ENCODE peak calls at places on chromosome 12, in six cellular contexts. One of them, this sample, is unnamed.

GRCh38 chr12:131422744-131423143 is 288.1 kb upstream of the SFSWAP start:
- DNase-seq in HT1080: no peak
- DNase-seq in stimulated activated effector memory CD8-positive, alpha-beta T cell treated with anti-CD3 and anti-CD28 coated beads, Interleukin-12 subunit alpha, Interleukin-12 subunit beta, amount 100 ng/mL, for 72 hours: no peak
- DNase-seq in T-cell: no peak
- DNase-seq in activated naive CD4-positive, alpha-beta T cell treated with anti-CD3 and anti-CD28 coated beads for 36 hours: no peak
- DNase-seq in NCI-H460: no peak
- DNase-seq in this sample: no peak

GRCh38 chr12:76810690-76811434 is 46.9 kb downstream of the ZDHHC17 start:
- DNase-seq in activated naive CD4-positive, alpha-beta T cell treated with anti-CD3 and anti-CD28 coated beads for 36 hours: no peak
- DNase-seq in HT1080: no peak
- DNase-seq in NCI-H460: no peak
- DNase-seq in stimulated activated effector memory CD8-positive, alpha-beta T cell treated with anti-CD3 and anti-CD28 coated beads, Interleukin-12 subunit alpha, Interleukin-12 subunit beta, amount 100 ng/mL, for 72 hours: no peak
- DNase-seq in T-cell: no peak
- DNase-seq in this sample: no peak

GRCh38 chr12:13106666-13107065 is 3.2 kb upstream of the GSG1 start:
- DNase-seq in HT1080: no peak
- DNase-seq in activated naive CD4-positive, alpha-beta T cell treated with anti-CD3 and anti-CD28 coated beads for 36 hours: no peak
- DNase-seq in stimulated activated effector memory CD8-positive, alpha-beta T cell treated with anti-CD3 and anti-CD28 coated beads, Interleukin-12 subunit alpha, Interleukin-12 subunit beta, amount 100 ng/mL, for 72 hours: no peak
- DNase-seq in NCI-H460: no peak
- DNase-seq in T-cell: no peak
- DNase-seq in this sample: no peak

GRCh38 chr12:47797432-47797831 is 22.3 kb downstream of the HDAC7 start:
- DNase-seq in stimulated activated effector memory CD8-positive, alpha-beta T cell treated with anti-CD3 and anti-CD28 coated beads, Interleukin-12 subunit alpha, Interleukin-12 subunit beta, amount 100 ng/mL, for 72 hours: no peak
- DNase-seq in activated naive CD4-positive, alpha-beta T cell treated with anti-CD3 and anti-CD28 coated beads for 36 hours: peak
- DNase-seq in T-cell: no peak
- DNase-seq in NCI-H460: no peak
- DNase-seq in HT1080: peak
- DNase-seq in this sample: no peak

GRCh38 chr12:57214398-57214781 is 2.2 kb upstream of the NXPH4 start:
- DNase-seq in NCI-H460: peak
- DNase-seq in T-cell: peak
- DNase-seq in activated naive CD4-positive, alpha-beta T cell treated with anti-CD3 and anti-CD28 coated beads for 36 hours: peak
- DNase-seq in HT1080: peak
- DNase-seq in stimulated activated effector memory CD8-positive, alpha-beta T cell treated with anti-CD3 and anti-CD28 coated beads, Interleukin-12 subunit alpha, Interleukin-12 subunit beta, amount 100 ng/mL, for 72 hours: peak
- DNase-seq in this sample: peak

GRCh38 chr12:48078901-48079300 is 27.0 kb downstream of the SENP1 start:
- DNase-seq in HT1080: peak
- DNase-seq in T-cell: no peak
- DNase-seq in NCI-H460: no peak
- DNase-seq in stimulated activated effector memory CD8-positive, alpha-beta T cell treated with anti-CD3 and anti-CD28 coated beads, Interleukin-12 subunit alpha, Interleukin-12 subunit beta, amount 100 ng/mL, for 72 hours: no peak
- DNase-seq in activated naive CD4-positive, alpha-beta T cell treated with anti-CD3 and anti-CD28 coated beads for 36 hours: no peak
- DNase-seq in this sample: peak

GRCh38 chr12:101839324-101840283 is 8.8 kb upstream of the GNPTAB start:
- DNase-seq in HT1080: peak
- DNase-seq in T-cell: peak
- DNase-seq in stimulated activated effector memory CD8-positive, alpha-beta T cell treated with anti-CD3 and anti-CD28 coated beads, Interleukin-12 subunit alpha, Interleukin-12 subunit beta, amount 100 ng/mL, for 72 hours: peak
- DNase-seq in NCI-H460: peak
- DNase-seq in activated naive CD4-positive, alpha-beta T cell treated with anti-CD3 and anti-CD28 coated beads for 36 hours: peak
- DNase-seq in this sample: peak

GRCh38 chr12:11731455-11731854 is 82.0 kb downstream of the ETV6 start:
- DNase-seq in HT1080: peak
- DNase-seq in NCI-H460: no peak
- DNase-seq in activated naive CD4-positive, alpha-beta T cell treated with anti-CD3 and anti-CD28 coated beads for 36 hours: no peak
- DNase-seq in T-cell: no peak
- DNase-seq in stimulated activated effector memory CD8-positive, alpha-beta T cell treated with anti-CD3 and anti-CD28 coated beads, Interleukin-12 subunit alpha, Interleukin-12 subunit beta, amount 100 ng/mL, for 72 hours: no peak
- DNase-seq in this sample: peak

GRCh38 chr12:61037792-61038191 is 1222.4 kb upstream of the USP15 start:
- DNase-seq in stimulated activated effector memory CD8-positive, alpha-beta T cell treated with anti-CD3 and anti-CD28 coated beads, Interleukin-12 subunit alpha, Interleukin-12 subunit beta, amount 100 ng/mL, for 72 hours: no peak
- DNase-seq in T-cell: no peak
- DNase-seq in NCI-H460: no peak
- DNase-seq in HT1080: peak
- DNase-seq in activated naive CD4-positive, alpha-beta T cell treated with anti-CD3 and anti-CD28 coated beads for 36 hours: no peak
- DNase-seq in this sample: no peak

GRCh38 chr12:71197460-71197859 is 39.7 kb upstream of the TSPAN8 start:
- DNase-seq in HT1080: no peak
- DNase-seq in T-cell: no peak
- DNase-seq in NCI-H460: no peak
- DNase-seq in stimulated activated effector memory CD8-positive, alpha-beta T cell treated with anti-CD3 and anti-CD28 coated beads, Interleukin-12 subunit alpha, Interleukin-12 subunit beta, amount 100 ng/mL, for 72 hours: no peak
- DNase-seq in activated naive CD4-positive, alpha-beta T cell treated with anti-CD3 and anti-CD28 coated beads for 36 hours: no peak
- DNase-seq in this sample: no peak

GRCh38 chr12:44381341-44381740 is 494.8 kb downstream of the NELL2 start:
- DNase-seq in NCI-H460: no peak
- DNase-seq in stimulated activated effector memory CD8-positive, alpha-beta T cell treated with anti-CD3 and anti-CD28 coated beads, Interleukin-12 subunit alpha, Interleukin-12 subunit beta, amount 100 ng/mL, for 72 hours: no peak
- DNase-seq in HT1080: no peak
- DNase-seq in T-cell: no peak
- DNase-seq in activated naive CD4-positive, alpha-beta T cell treated with anti-CD3 and anti-CD28 coated beads for 36 hours: no peak
- DNase-seq in this sample: no peak

GRCh38 chr12:127811988-127812387 is 455.0 kb upstream of the TMEM132C start:
- DNase-seq in stimulated activated effector memory CD8-positive, alpha-beta T cell treated with anti-CD3 and anti-CD28 coated beads, Interleukin-12 subunit alpha, Interleukin-12 subunit beta, amount 100 ng/mL, for 72 hours: no peak
- DNase-seq in activated naive CD4-positive, alpha-beta T cell treated with anti-CD3 and anti-CD28 coated beads for 36 hours: no peak
- DNase-seq in NCI-H460: no peak
- DNase-seq in HT1080: no peak
- DNase-seq in T-cell: no peak
- DNase-seq in this sample: peak

GRCh38 chr12:95633049-95633545 is 81.8 kb upstream of the USP44 start:
- DNase-seq in stimulated activated effector memory CD8-positive, alpha-beta T cell treated with anti-CD3 and anti-CD28 coated beads, Interleukin-12 subunit alpha, Interleukin-12 subunit beta, amount 100 ng/mL, for 72 hours: no peak
- DNase-seq in T-cell: no peak
- DNase-seq in NCI-H460: peak
- DNase-seq in activated naive CD4-positive, alpha-beta T cell treated with anti-CD3 and anti-CD28 coated beads for 36 hours: no peak
- DNase-seq in HT1080: peak
- DNase-seq in this sample: peak

GRCh38 chr12:70366581-70367267 is 634 bp downstream of the KCNMB4 start:
- DNase-seq in NCI-H460: no peak
- DNase-seq in stimulated activated effector memory CD8-positive, alpha-beta T cell treated with anti-CD3 and anti-CD28 coated beads, Interleukin-12 subunit alpha, Interleukin-12 subunit beta, amount 100 ng/mL, for 72 hours: peak
- DNase-seq in HT1080: peak
- DNase-seq in activated naive CD4-positive, alpha-beta T cell treated with anti-CD3 and anti-CD28 coated beads for 36 hours: peak
- DNase-seq in T-cell: peak
- DNase-seq in this sample: peak

GRCh38 chr12:48930475-48930874 is 5.2 kb upstream of the FKBP11 start:
- DNase-seq in NCI-H460: no peak
- DNase-seq in HT1080: no peak
- DNase-seq in activated naive CD4-positive, alpha-beta T cell treated with anti-CD3 and anti-CD28 coated beads for 36 hours: no peak
- DNase-seq in stimulated activated effector memory CD8-positive, alpha-beta T cell treated with anti-CD3 and anti-CD28 coated beads, Interleukin-12 subunit alpha, Interleukin-12 subunit beta, amount 100 ng/mL, for 72 hours: no peak
- DNase-seq in T-cell: no peak
- DNase-seq in this sample: no peak

GRCh38 chr12:24396266-24396665 is 446.8 kb upstream of the SOX5 start:
- DNase-seq in NCI-H460: no peak
- DNase-seq in stimulated activated effector memory CD8-positive, alpha-beta T cell treated with anti-CD3 and anti-CD28 coated beads, Interleukin-12 subunit alpha, Interleukin-12 subunit beta, amount 100 ng/mL, for 72 hours: no peak
- DNase-seq in HT1080: no peak
- DNase-seq in activated naive CD4-positive, alpha-beta T cell treated with anti-CD3 and anti-CD28 coated beads for 36 hours: no peak
- DNase-seq in T-cell: no peak
- DNase-seq in this sample: no peak

GRCh38 chr12:40222247-40222646 is 2.5 kb upstream of the LRRK2 start:
- DNase-seq in HT1080: no peak
- DNase-seq in NCI-H460: no peak
- DNase-seq in stimulated activated effector memory CD8-positive, alpha-beta T cell treated with anti-CD3 and anti-CD28 coated beads, Interleukin-12 subunit alpha, Interleukin-12 subunit beta, amount 100 ng/mL, for 72 hours: no peak
- DNase-seq in activated naive CD4-positive, alpha-beta T cell treated with anti-CD3 and anti-CD28 coated beads for 36 hours: no peak
- DNase-seq in T-cell: no peak
- DNase-seq in this sample: no peak

GRCh38 chr12:90543841-90544240 is 411.1 kb downstream of the CCER1 start:
- DNase-seq in activated naive CD4-positive, alpha-beta T cell treated with anti-CD3 and anti-CD28 coated beads for 36 hours: no peak
- DNase-seq in T-cell: no peak
- DNase-seq in stimulated activated effector memory CD8-positive, alpha-beta T cell treated with anti-CD3 and anti-CD28 coated beads, Interleukin-12 subunit alpha, Interleukin-12 subunit beta, amount 100 ng/mL, for 72 hours: no peak
- DNase-seq in NCI-H460: no peak
- DNase-seq in HT1080: no peak
- DNase-seq in this sample: peak

GRCh38 chr12:52524898-52525591 is 4.9 kb upstream of the KRT5 start:
- DNase-seq in activated naive CD4-positive, alpha-beta T cell treated with anti-CD3 and anti-CD28 coated beads for 36 hours: no peak
- DNase-seq in NCI-H460: no peak
- DNase-seq in T-cell: no peak
- DNase-seq in HT1080: no peak
- DNase-seq in stimulated activated effector memory CD8-positive, alpha-beta T cell treated with anti-CD3 and anti-CD28 coated beads, Interleukin-12 subunit alpha, Interleukin-12 subunit beta, amount 100 ng/mL, for 72 hours: peak
- DNase-seq in this sample: peak

GRCh38 chr12:51372021-51372420 is 19.2 kb downstream of the GALNT6 start:
- DNase-seq in NCI-H460: no peak
- DNase-seq in HT1080: peak
- DNase-seq in stimulated activated effector memory CD8-positive, alpha-beta T cell treated with anti-CD3 and anti-CD28 coated beads, Interleukin-12 subunit alpha, Interleukin-12 subunit beta, amount 100 ng/mL, for 72 hours: no peak
- DNase-seq in activated naive CD4-positive, alpha-beta T cell treated with anti-CD3 and anti-CD28 coated beads for 36 hours: no peak
- DNase-seq in T-cell: no peak
- DNase-seq in this sample: peak

GRCh38 chr12:66066071-66066928 is 64.2 kb downstream of the LLPH start:
- DNase-seq in T-cell: no peak
- DNase-seq in HT1080: peak
- DNase-seq in stimulated activated effector memory CD8-positive, alpha-beta T cell treated with anti-CD3 and anti-CD28 coated beads, Interleukin-12 subunit alpha, Interleukin-12 subunit beta, amount 100 ng/mL, for 72 hours: no peak
- DNase-seq in activated naive CD4-positive, alpha-beta T cell treated with anti-CD3 and anti-CD28 coated beads for 36 hours: peak
- DNase-seq in NCI-H460: no peak
- DNase-seq in this sample: peak

GRCh38 chr12:27952510-27952909 is 20.0 kb downstream of the PTHLH start:
- DNase-seq in HT1080: no peak
- DNase-seq in stimulated activated effector memory CD8-positive, alpha-beta T cell treated with anti-CD3 and anti-CD28 coated beads, Interleukin-12 subunit alpha, Interleukin-12 subunit beta, amount 100 ng/mL, for 72 hours: no peak
- DNase-seq in NCI-H460: no peak
- DNase-seq in activated naive CD4-positive, alpha-beta T cell treated with anti-CD3 and anti-CD28 coated beads for 36 hours: no peak
- DNase-seq in T-cell: no peak
- DNase-seq in this sample: no peak

GRCh38 chr12:34397591-34398365 is 375.5 kb downstream of the ALG10 start:
- DNase-seq in T-cell: no peak
- DNase-seq in NCI-H460: no peak
- DNase-seq in HT1080: no peak
- DNase-seq in stimulated activated effector memory CD8-positive, alpha-beta T cell treated with anti-CD3 and anti-CD28 coated beads, Interleukin-12 subunit alpha, Interleukin-12 subunit beta, amount 100 ng/mL, for 72 hours: peak
- DNase-seq in activated naive CD4-positive, alpha-beta T cell treated with anti-CD3 and anti-CD28 coated beads for 36 hours: no peak
- DNase-seq in this sample: no peak

GRCh38 chr12:6767301-6767591 is 1.1 kb downstream of the PTMS start:
- DNase-seq in stimulated activated effector memory CD8-positive, alpha-beta T cell treated with anti-CD3 and anti-CD28 coated beads, Interleukin-12 subunit alpha, Interleukin-12 subunit beta, amount 100 ng/mL, for 72 hours: no peak
- DNase-seq in T-cell: no peak
- DNase-seq in NCI-H460: no peak
- DNase-seq in HT1080: no peak
- DNase-seq in activated naive CD4-positive, alpha-beta T cell treated with anti-CD3 and anti-CD28 coated beads for 36 hours: no peak
- DNase-seq in this sample: no peak

GRCh38 chr12:15706010-15706676 is 83.0 kb downstream of the EPS8 start:
- DNase-seq in activated naive CD4-positive, alpha-beta T cell treated with anti-CD3 and anti-CD28 coated beads for 36 hours: no peak
- DNase-seq in HT1080: no peak
- DNase-seq in NCI-H460: no peak
- DNase-seq in T-cell: no peak
- DNase-seq in stimulated activated effector memory CD8-positive, alpha-beta T cell treated with anti-CD3 and anti-CD28 coated beads, Interleukin-12 subunit alpha, Interleukin-12 subunit beta, amount 100 ng/mL, for 72 hours: no peak
- DNase-seq in this sample: no peak